ENCODE peak calls at places on chromosomes 11 and 22, in four cellular contexts. X, W, L and V are unnamed samples.

GRCh38 chr11:95143106-95143681 is 53.5 kb downstream of the ENDOD1 start:
- DNase-seq in L (no peak), X (peak; percentile 74), W (no peak), V (no peak)

GRCh38 chr11:129937592-129938238 is 42.3 kb upstream of the NFRKB start:
- DNase-seq in W (no peak), L (no peak), X (no peak), V (no peak)

GRCh38 chr11:60363542-60364525 is 14.5 kb upstream of the MS4A7 start:
- DNase-seq in W (peak; percentile 59), L (peak; percentile 13), X (peak; percentile 57), V (peak; percentile 59)

GRCh38 chr11:10091314-10092045 is 202.5 kb downstream of the SBF2 start:
- DNase-seq in W (no peak), L (no peak), X (peak; percentile 61), V (no peak)

GRCh38 chr11:28347351-28347750 is 239.2 kb downstream of the METTL15 start:
- DNase-seq in W (no peak), L (no peak), X (no peak), V (no peak)

GRCh38 chr22:16967453-16968217 is 40.4 kb downstream of the GAB4 start:
- DNase-seq in L (no peak), W (no peak), X (no peak), V (no peak)

GRCh38 chr11:116893906-116894305 is 56.5 kb upstream of the APOA1 start:
- DNase-seq in L (no peak), W (no peak), X (no peak), V (no peak)

GRCh38 chr22:29138556-29138955 is 65.7 kb downstream of the KREMEN1 start:
- DNase-seq in W (no peak), L (no peak), X (no peak), V (no peak)

GRCh38 chr11:57413681-57414080 is 13.2 kb downstream of the SLC43A3 start:
- DNase-seq in X (no peak), L (no peak), W (no peak), V (no peak)

GRCh38 chr22:41048791-41049717 is 43.3 kb upstream of the EP300 start:
- DNase-seq in X (peak; percentile 77), L (peak; percentile 79), W (peak; percentile 75), V (peak; percentile 87)

GRCh38 chr22:28369849-28370248 is 309.8 kb downstream of the TTC28 start:
- DNase-seq in L (no peak), X (no peak), W (no peak), V (no peak)

GRCh38 chr11:44133335-44133946 is 38.0 kb downstream of the EXT2 start:
- DNase-seq in X (peak; percentile 71), W (no peak), L (no peak), V (peak; percentile 68)

GRCh38 chr11:9808943-9809342 is 145.1 kb downstream of the SWAP70 start:
- DNase-seq in W (no peak), L (no peak), X (no peak), V (peak; percentile 38)

GRCh38 chr11:131897976-131898375 is 527.6 kb downstream of the NTM start:
- DNase-seq in L (no peak), X (peak; percentile 86), W (no peak), V (peak; percentile 35)

GRCh38 chr11:130606781-130607511 is 158.5 kb downstream of the ADAMTS15 start:
- DNase-seq in W (peak; percentile 73), X (peak; percentile 77), L (peak; percentile 87), V (no peak)

GRCh38 chr22:37410174-37411055 is 16.9 kb downstream of the ELFN2 start:
- DNase-seq in X (no peak), W (peak; percentile 28), L (no peak), V (no peak)

GRCh38 chr11:120612363-120613263 is 101.1 kb downstream of the GRIK4 start:
- DNase-seq in W (no peak), X (no peak), L (no peak), V (peak; percentile 21)

GRCh38 chr11:38089728-38090127 is 1491.7 kb upstream of the RAG2 start:
- DNase-seq in X (peak; percentile 17), L (no peak), W (no peak), V (peak; percentile 87)